ENCODE peak calls at places on chromosomes 1 and 21, in eight cellular contexts. One of them, this sample, is unnamed.

GRCh38 chr1:167455786-167456446 is 62.4 kb downstream of the CD247 start:
- DNase-seq in ovary: no peak
- DNase-seq in WTC11: no peak
- DNase-seq in neural crest cell: peak; percentile 22
- DNase-seq in A549: peak; percentile 13
- DNase-seq in tibial nerve: no peak
- DNase-seq in CD8-positive, alpha-beta T cell: peak; percentile 81
- DNase-seq in spleen: no peak
- DNase-seq in this sample: no peak

GRCh38 chr1:198641506-198641905 is 2.7 kb downstream of the PTPRC start:
- DNase-seq in ovary: no peak
- DNase-seq in WTC11: no peak
- DNase-seq in neural crest cell: no peak
- DNase-seq in A549: no peak
- DNase-seq in tibial nerve: no peak
- DNase-seq in CD8-positive, alpha-beta T cell: no peak
- DNase-seq in spleen: no peak
- DNase-seq in this sample: no peak

GRCh38 chr1:209652873-209653401 is 712 bp upstream of the LAMB3 start:
- DNase-seq in ovary: peak; percentile 49
- DNase-seq in WTC11: peak; percentile 72
- DNase-seq in neural crest cell: no peak
- DNase-seq in A549: peak; percentile 60
- DNase-seq in tibial nerve: peak; percentile 52
- DNase-seq in CD8-positive, alpha-beta T cell: no peak
- DNase-seq in spleen: no peak
- DNase-seq in this sample: no peak

GRCh38 chr21:45417951-45418300 is 13.0 kb downstream of the COL18A1 start:
- DNase-seq in ovary: no peak
- DNase-seq in WTC11: peak; percentile 8
- DNase-seq in neural crest cell: no peak
- DNase-seq in A549: no peak
- DNase-seq in tibial nerve: no peak
- DNase-seq in CD8-positive, alpha-beta T cell: no peak
- DNase-seq in spleen: no peak
- DNase-seq in this sample: no peak

GRCh38 chr1:176949033-176949662 is 215.4 kb downstream of the ASTN1 start:
- DNase-seq in ovary: peak; percentile 20
- DNase-seq in WTC11: peak; percentile 92
- DNase-seq in neural crest cell: peak; percentile 66
- DNase-seq in A549: peak; percentile 78
- DNase-seq in tibial nerve: no peak
- DNase-seq in CD8-positive, alpha-beta T cell: no peak
- DNase-seq in spleen: no peak
- DNase-seq in this sample: no peak

GRCh38 chr1:156826596-156826995 is 9.9 kb upstream of the SH2D2A start:
- DNase-seq in ovary: no peak
- DNase-seq in WTC11: no peak
- DNase-seq in neural crest cell: no peak
- DNase-seq in A549: no peak
- DNase-seq in tibial nerve: no peak
- DNase-seq in CD8-positive, alpha-beta T cell: no peak
- DNase-seq in spleen: no peak
- DNase-seq in this sample: no peak

GRCh38 chr1:168330285-168330684 is 49.6 kb downstream of the TBX19 start:
- DNase-seq in ovary: no peak
- DNase-seq in WTC11: no peak
- DNase-seq in neural crest cell: no peak
- DNase-seq in A549: no peak
- DNase-seq in tibial nerve: no peak
- DNase-seq in CD8-positive, alpha-beta T cell: no peak
- DNase-seq in spleen: no peak
- DNase-seq in this sample: no peak

GRCh38 chr1:55503663-55504305 is 288.6 kb upstream of the USP24 start:
- DNase-seq in ovary: no peak
- DNase-seq in WTC11: no peak
- DNase-seq in neural crest cell: no peak
- DNase-seq in A549: no peak
- DNase-seq in tibial nerve: no peak
- DNase-seq in CD8-positive, alpha-beta T cell: no peak
- DNase-seq in spleen: no peak
- DNase-seq in this sample: no peak

GRCh38 chr1:184866991-184867788 is 107.1 kb downstream of the NIBAN1 start:
- DNase-seq in ovary: no peak
- DNase-seq in WTC11: no peak
- DNase-seq in neural crest cell: no peak
- DNase-seq in A549: no peak
- DNase-seq in tibial nerve: peak; percentile 31
- DNase-seq in CD8-positive, alpha-beta T cell: peak; percentile 70
- DNase-seq in spleen: no peak
- DNase-seq in this sample: no peak

GRCh38 chr1:68185743-68186142 is 46.6 kb downstream of the WLS start:
- DNase-seq in ovary: no peak
- DNase-seq in WTC11: no peak
- DNase-seq in neural crest cell: no peak
- DNase-seq in A549: no peak
- DNase-seq in tibial nerve: no peak
- DNase-seq in CD8-positive, alpha-beta T cell: no peak
- DNase-seq in spleen: no peak
- DNase-seq in this sample: no peak

DNA sequence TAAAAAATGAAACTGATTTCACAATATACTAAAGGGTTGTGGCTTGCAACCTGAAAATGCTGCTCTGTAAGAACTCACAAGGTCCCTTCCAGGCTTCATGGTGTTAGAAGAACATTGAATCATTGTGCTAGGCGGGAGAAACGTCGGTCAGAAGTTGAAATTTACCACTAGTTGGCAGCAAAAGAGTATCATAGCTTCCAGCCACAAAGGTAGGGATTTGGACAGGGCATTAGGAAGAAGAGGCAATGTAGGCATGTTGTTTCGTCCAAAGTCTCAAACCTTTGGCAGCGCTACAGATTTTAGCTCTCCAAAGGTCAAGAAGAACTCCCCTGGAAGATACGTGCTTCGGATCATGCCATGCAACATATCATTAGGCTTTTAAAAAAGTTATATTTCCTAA is 62.5 kb upstream of the ZP4 start:
- DNase-seq in ovary: no peak
- DNase-seq in WTC11: no peak
- DNase-seq in neural crest cell: no peak
- DNase-seq in A549: peak; percentile 2
- DNase-seq in tibial nerve: no peak
- DNase-seq in CD8-positive, alpha-beta T cell: no peak
- DNase-seq in spleen: no peak
- DNase-seq in this sample: no peak
- TF ChIP-seq CTCF in ovary: no peak
- TF ChIP-seq CTCF in WTC11: no peak
- TF ChIP-seq CTCF in neural crest cell: no peak
- TF ChIP-seq CTCF in A549: no peak
- TF ChIP-seq CTCF in tibial nerve: no peak
- TF ChIP-seq CTCF in CD8-positive, alpha-beta T cell: no peak
- TF ChIP-seq CTCF in spleen: no peak
- TF ChIP-seq CTCF in this sample: no peak

GRCh38 chr1:89974701-89975470 is 20.0 kb upstream of the ZNF326 start:
- DNase-seq in ovary: peak; percentile 50
- DNase-seq in WTC11: no peak
- DNase-seq in neural crest cell: no peak
- DNase-seq in A549: peak; percentile 78
- DNase-seq in tibial nerve: no peak
- DNase-seq in CD8-positive, alpha-beta T cell: no peak
- DNase-seq in spleen: no peak
- DNase-seq in this sample: no peak

GRCh38 chr1:89974211-89974610 is 20.7 kb upstream of the ZNF326 start:
- DNase-seq in ovary: no peak
- DNase-seq in WTC11: no peak
- DNase-seq in neural crest cell: no peak
- DNase-seq in A549: no peak
- DNase-seq in tibial nerve: no peak
- DNase-seq in CD8-positive, alpha-beta T cell: no peak
- DNase-seq in spleen: no peak
- DNase-seq in this sample: no peak

GRCh38 chr1:89973481-89974127 is 21.3 kb upstream of the ZNF326 start:
- DNase-seq in ovary: no peak
- DNase-seq in WTC11: no peak
- DNase-seq in neural crest cell: no peak
- DNase-seq in A549: no peak
- DNase-seq in tibial nerve: no peak
- DNase-seq in CD8-positive, alpha-beta T cell: no peak
- DNase-seq in spleen: no peak
- DNase-seq in this sample: no peak

GRCh38 chr1:89972024-89972423 is 22.9 kb upstream of the ZNF326 start:
- DNase-seq in ovary: no peak
- DNase-seq in WTC11: no peak
- DNase-seq in neural crest cell: no peak
- DNase-seq in A549: no peak
- DNase-seq in tibial nerve: no peak
- DNase-seq in CD8-positive, alpha-beta T cell: no peak
- DNase-seq in spleen: no peak
- DNase-seq in this sample: no peak

DNA sequence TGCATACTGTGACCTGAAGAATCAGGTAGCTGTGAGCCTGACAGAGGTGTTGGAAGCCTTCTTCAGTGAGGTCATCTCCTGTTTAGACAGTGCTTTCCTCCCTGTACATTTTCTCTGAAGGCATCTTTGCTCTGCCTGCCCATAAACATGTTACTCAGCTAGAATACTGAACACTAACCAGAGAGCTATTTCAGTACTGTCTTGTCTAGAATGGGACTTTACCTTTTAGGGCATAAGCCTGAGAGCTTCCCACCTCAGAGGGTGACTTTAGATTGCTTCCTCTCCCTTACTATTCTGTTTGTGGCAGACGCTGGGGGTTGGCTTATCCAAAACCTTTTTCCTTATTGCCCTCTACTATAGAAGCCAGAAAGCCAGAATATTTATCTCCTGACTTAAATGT is 23.3 kb upstream of the ZNF326 start:
- DNase-seq in ovary: no peak
- DNase-seq in WTC11: no peak
- DNase-seq in neural crest cell: no peak
- DNase-seq in A549: peak; percentile 41
- DNase-seq in tibial nerve: no peak
- DNase-seq in CD8-positive, alpha-beta T cell: no peak
- DNase-seq in spleen: no peak
- DNase-seq in this sample: no peak
- TF ChIP-seq CTCF in ovary: no peak
- TF ChIP-seq CTCF in WTC11: no peak
- TF ChIP-seq CTCF in neural crest cell: no peak
- TF ChIP-seq CTCF in A549: no peak
- TF ChIP-seq CTCF in tibial nerve: no peak
- TF ChIP-seq CTCF in CD8-positive, alpha-beta T cell: no peak
- TF ChIP-seq CTCF in spleen: no peak
- TF ChIP-seq CTCF in this sample: no peak

DNA sequence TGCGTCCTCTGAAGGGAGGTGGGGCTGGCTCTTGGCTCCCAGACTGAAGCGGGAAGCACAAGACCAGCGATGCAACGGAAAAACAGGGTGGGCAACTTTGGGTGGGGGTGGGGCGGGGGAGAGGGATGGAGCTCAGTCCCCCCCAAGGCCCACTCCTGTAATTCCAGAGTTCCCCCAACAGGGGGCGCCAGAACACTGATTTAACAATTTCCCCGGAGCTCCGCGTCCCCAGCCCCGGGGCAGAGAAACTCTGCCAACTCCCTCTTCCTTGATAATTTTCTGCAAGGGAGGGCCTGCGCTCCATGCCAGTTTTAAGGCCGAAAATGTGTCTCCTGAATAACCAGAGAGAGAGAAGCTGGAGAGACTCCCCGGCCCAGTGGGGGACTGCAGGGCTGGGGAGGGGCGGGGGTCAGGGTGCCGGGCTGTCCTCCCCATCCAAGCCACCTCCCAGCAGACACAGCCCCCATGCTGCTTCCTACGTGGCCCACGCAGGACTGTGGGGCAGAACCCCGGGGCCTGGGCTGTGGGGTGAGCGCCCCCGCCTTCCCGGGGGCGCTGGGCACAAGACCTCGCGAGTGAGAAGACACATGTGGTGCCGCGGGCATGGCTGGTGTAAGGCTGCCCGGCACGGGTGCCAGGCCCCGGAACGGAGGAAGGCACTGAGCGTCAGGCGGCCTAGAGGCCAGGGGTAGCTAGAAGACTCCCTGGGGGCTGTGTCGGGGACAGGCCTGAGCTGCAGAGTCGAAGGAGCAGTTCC is 51.4 kb downstream of the KIF21B start:
- DNase-seq in ovary: peak; percentile 75
- DNase-seq in WTC11: peak; percentile 83
- DNase-seq in neural crest cell: peak; percentile 83
- DNase-seq in A549: peak; percentile 37
- DNase-seq in tibial nerve: peak; percentile 66
- DNase-seq in CD8-positive, alpha-beta T cell: peak; percentile 66
- DNase-seq in spleen: peak; percentile 86
- DNase-seq in this sample: peak; percentile 52
- TF ChIP-seq CTCF in ovary: peak; percentile 63
- TF ChIP-seq CTCF in WTC11: peak; percentile 100
- TF ChIP-seq CTCF in neural crest cell: peak; percentile 97
- TF ChIP-seq CTCF in A549: peak; percentile 89
- TF ChIP-seq CTCF in tibial nerve: peak; percentile 68
- TF ChIP-seq CTCF in CD8-positive, alpha-beta T cell: peak; percentile 97
- TF ChIP-seq CTCF in spleen: peak; percentile 72
- TF ChIP-seq CTCF in this sample: peak; percentile 51

DNA sequence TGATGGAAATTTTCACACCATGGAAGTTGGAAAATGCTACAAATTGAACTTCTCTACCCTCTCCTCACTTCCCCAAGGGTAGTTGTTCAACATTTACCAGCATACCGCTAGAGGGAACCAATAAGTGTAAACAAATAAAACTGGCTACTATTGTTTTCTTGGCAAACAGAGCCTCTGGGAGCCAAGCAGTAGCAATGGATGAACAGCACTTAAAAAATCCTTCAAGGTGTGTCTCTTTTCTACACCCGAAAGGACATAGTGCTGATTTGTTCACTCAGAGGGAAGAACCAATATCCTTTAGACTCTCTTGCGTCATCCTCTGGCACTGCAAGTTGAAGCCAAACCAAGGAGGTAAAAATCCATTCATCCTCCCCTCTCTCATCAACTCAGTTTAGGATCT is 161.5 kb downstream of the TBX15 start:
- DNase-seq in ovary: no peak
- DNase-seq in WTC11: no peak
- DNase-seq in neural crest cell: no peak
- DNase-seq in A549: peak; percentile 2
- DNase-seq in tibial nerve: no peak
- DNase-seq in CD8-positive, alpha-beta T cell: no peak
- DNase-seq in spleen: no peak
- DNase-seq in this sample: no peak
- TF ChIP-seq CTCF in ovary: no peak
- TF ChIP-seq CTCF in WTC11: no peak
- TF ChIP-seq CTCF in neural crest cell: no peak
- TF ChIP-seq CTCF in A549: no peak
- TF ChIP-seq CTCF in tibial nerve: no peak
- TF ChIP-seq CTCF in CD8-positive, alpha-beta T cell: no peak
- TF ChIP-seq CTCF in spleen: no peak
- TF ChIP-seq CTCF in this sample: no peak

GRCh38 chr1:1841575-1841991 is 49.3 kb downstream of the GNB1 start:
- DNase-seq in ovary: no peak
- DNase-seq in WTC11: no peak
- DNase-seq in neural crest cell: no peak
- DNase-seq in A549: no peak
- DNase-seq in tibial nerve: no peak
- DNase-seq in CD8-positive, alpha-beta T cell: no peak
- DNase-seq in spleen: no peak
- DNase-seq in this sample: no peak
- TF ChIP-seq CTCF in ovary: no peak
- TF ChIP-seq CTCF in WTC11: no peak
- TF ChIP-seq CTCF in neural crest cell: no peak
- TF ChIP-seq CTCF in A549: no peak
- TF ChIP-seq CTCF in tibial nerve: no peak
- TF ChIP-seq CTCF in CD8-positive, alpha-beta T cell: no peak
- TF ChIP-seq CTCF in spleen: no peak
- TF ChIP-seq CTCF in this sample: no peak

GRCh38 chr1:84632142-84632541 is 57.9 kb upstream of the CTBS start:
- DNase-seq in ovary: no peak
- DNase-seq in WTC11: no peak
- DNase-seq in neural crest cell: no peak
- DNase-seq in A549: no peak
- DNase-seq in tibial nerve: no peak
- DNase-seq in CD8-positive, alpha-beta T cell: no peak
- DNase-seq in spleen: no peak
- DNase-seq in this sample: no peak
- TF ChIP-seq CTCF in ovary: no peak
- TF ChIP-seq CTCF in WTC11: no peak
- TF ChIP-seq CTCF in neural crest cell: no peak
- TF ChIP-seq CTCF in A549: no peak
- TF ChIP-seq CTCF in tibial nerve: no peak
- TF ChIP-seq CTCF in CD8-positive, alpha-beta T cell: no peak
- TF ChIP-seq CTCF in spleen: no peak
- TF ChIP-seq CTCF in this sample: no peak